ENCODE peak calls at places on chromosome 10, in four cellular contexts. One of them, this sample, is unnamed. For H3K79me1, the result is how much of the 10 kb centered on the place peaks cover.

GRCh38 chr10:105063796-105064195 is 422.7 kb downstream of the SORCS3 start:
- DNase-seq in mesendoderm: peak
- DNase-seq in IMR-90: no peak
- DNase-seq in H1: peak
- DNase-seq in this sample: peak

GRCh38 chr10:6120691-6121090 is 31.9 kb downstream of the RBM17 start:
- DNase-seq in mesendoderm: no peak
- DNase-seq in IMR-90: no peak
- DNase-seq in H1: no peak
- DNase-seq in this sample: no peak

GRCh38 chr10:130362308-130362761 is 226.1 kb downstream of the GLRX3 start:
- DNase-seq in mesendoderm: no peak
- DNase-seq in IMR-90: no peak
- DNase-seq in H1: no peak
- DNase-seq in this sample: no peak

GRCh38 chr10:17665742-17666141 is 21.8 kb downstream of the STAM start:
- DNase-seq in mesendoderm: peak
- DNase-seq in IMR-90: peak
- DNase-seq in H1: no peak
- DNase-seq in this sample: no peak

GRCh38 chr10:60878224-60878623 is 65.8 kb downstream of the RHOBTB1 start:
- DNase-seq in mesendoderm: no peak
- DNase-seq in IMR-90: no peak
- DNase-seq in H1: no peak
- DNase-seq in this sample: no peak

GRCh38 chr10:14200645-14201534 is 129.8 kb downstream of the FRMD4A start:
- DNase-seq in mesendoderm: peak
- DNase-seq in IMR-90: peak
- DNase-seq in H1: no peak
- DNase-seq in this sample: peak

GRCh38 chr10:69123306-69123746 is 652 bp upstream of the VPS26A start:
- DNase-seq in mesendoderm: no peak
- DNase-seq in IMR-90: peak
- DNase-seq in H1: no peak
- DNase-seq in this sample: no peak

GRCh38 chr10:33211123-33211878 is 123.2 kb downstream of the NRP1 start:
- DNase-seq in mesendoderm: peak
- DNase-seq in IMR-90: peak
- DNase-seq in H1: no peak
- DNase-seq in this sample: no peak

GRCh38 chr10:126437661-126438406 is 49.6 kb upstream of the ADAM12 start:
- DNase-seq in mesendoderm: no peak
- DNase-seq in IMR-90: no peak
- DNase-seq in H1: no peak
- DNase-seq in this sample: no peak

GRCh38 chr10:132865851-132866600 is 76.3 kb downstream of the CFAP46 start:
- DNase-seq in mesendoderm: no peak
- DNase-seq in IMR-90: no peak
- DNase-seq in H1: no peak
- DNase-seq in this sample: peak

GRCh38 chr10:124033887-124034218 is 59.5 kb downstream of the CHST15 start:
- DNase-seq in mesendoderm: no peak
- DNase-seq in IMR-90: no peak
- DNase-seq in H1: no peak
- DNase-seq in this sample: no peak

GRCh38 chr10:7475046-7475860 is 64.4 kb upstream of the SFMBT2 start:
- DNase-seq in mesendoderm: peak
- DNase-seq in IMR-90: no peak
- DNase-seq in H1: no peak
- DNase-seq in this sample: peak

DNA sequence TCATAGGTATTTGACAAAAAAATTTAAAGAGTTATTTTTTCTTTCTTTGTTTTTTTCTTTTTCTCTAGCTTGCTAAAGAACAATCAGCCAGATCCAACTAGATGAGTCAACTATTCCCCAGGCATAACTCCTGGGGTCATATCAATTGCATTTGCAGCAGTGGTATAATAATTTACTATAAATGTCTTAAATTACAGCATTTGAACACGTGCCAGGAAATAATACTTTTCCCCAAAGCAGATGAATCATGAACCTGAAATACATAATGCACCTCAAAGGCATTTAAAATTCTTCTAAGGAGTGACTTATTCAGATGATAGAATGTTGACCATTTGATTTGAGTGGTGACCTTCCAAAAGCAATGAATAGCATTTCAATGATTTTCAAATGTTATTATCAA is 190.1 kb downstream of the LRRTM3 start:
- DNase-seq in mesendoderm: no peak
- DNase-seq in IMR-90: no peak
- DNase-seq in H1: no peak
- DNase-seq in this sample: no peak
- H3K56ac ChIP-seq in mesendoderm: no peak
- H3K56ac ChIP-seq in IMR-90: no peak
- H3K56ac ChIP-seq in H1: no peak
- H3K56ac ChIP-seq in this sample: no peak

GRCh38 chr10:102123223-102123622 is 3.1 kb upstream of the LDB1 start:
- DNase-seq in mesendoderm: no peak
- DNase-seq in IMR-90: no peak
- DNase-seq in H1: no peak
- DNase-seq in this sample: no peak
- H3K79me1 ChIP-seq in mesendoderm: under half
- H3K79me1 ChIP-seq in IMR-90: under half
- H3K79me1 ChIP-seq in H1: under half
- H3K79me1 ChIP-seq in this sample: under half

DNA sequence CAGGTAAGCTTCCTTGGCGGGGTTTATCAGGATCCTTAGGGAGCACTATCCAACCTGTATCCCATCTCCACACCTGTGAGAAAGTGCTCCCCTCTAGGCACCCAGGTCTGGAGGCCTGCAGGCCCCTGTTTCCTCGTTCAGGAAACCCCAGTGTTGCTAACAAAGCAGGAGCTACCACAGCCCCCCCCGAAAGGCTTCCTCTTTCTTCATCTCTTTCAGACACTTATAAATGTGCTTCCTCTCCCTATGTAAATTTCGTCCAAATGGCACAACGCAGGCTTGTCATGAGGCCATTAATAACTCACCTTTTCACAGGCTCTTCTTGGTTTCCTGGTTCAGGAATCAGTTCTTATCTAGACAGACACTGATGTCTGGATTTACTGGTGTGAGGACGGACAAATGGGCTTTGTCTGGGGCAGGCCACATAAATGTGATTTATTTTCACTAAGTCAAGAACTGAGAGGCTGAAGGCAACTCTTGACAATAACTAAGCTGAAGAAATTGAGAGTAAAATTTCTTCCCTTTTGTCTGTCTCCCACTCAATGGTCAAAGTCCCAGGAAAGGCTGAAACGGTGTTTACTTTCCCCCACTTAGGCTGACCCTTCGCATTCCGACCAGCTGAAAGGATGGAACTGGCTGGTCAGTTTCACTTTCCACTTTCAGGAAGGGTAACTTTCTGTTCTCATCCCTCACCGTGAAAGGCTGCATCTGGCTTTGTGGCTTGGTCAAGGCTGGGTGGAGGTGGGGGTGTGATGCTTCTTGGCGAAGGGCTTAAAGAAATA is 46.8 kb downstream of the PIK3AP1 start:
- DNase-seq in mesendoderm: no peak
- DNase-seq in IMR-90: peak
- DNase-seq in H1: no peak
- DNase-seq in this sample: no peak
- H2BK5ac ChIP-seq in mesendoderm: no peak
- H2BK5ac ChIP-seq in IMR-90: peak
- H2BK5ac ChIP-seq in H1: no peak
- H2BK5ac ChIP-seq in this sample: no peak

DNA sequence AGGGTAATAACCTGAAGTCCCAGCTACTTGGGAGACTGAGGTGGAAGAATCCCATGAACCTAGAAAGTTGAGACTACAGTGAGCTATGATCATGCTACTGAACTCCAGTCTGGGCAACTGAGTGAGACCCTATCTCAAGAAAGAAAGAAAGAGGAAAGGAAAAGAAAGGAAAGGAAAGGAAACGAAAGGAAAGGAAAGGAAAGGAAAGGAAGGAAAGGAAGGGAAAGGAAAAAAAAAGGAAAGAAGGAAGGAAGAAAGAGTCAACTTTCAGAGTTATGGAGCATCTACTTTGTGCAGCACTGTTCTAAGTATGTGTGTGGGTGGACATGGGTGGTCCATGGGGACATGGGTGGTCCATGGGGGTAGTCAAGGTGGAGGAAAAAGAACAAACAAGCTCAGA is 24.1 kb upstream of the R3HCC1L start:
- DNase-seq in mesendoderm: no peak
- DNase-seq in IMR-90: no peak
- DNase-seq in H1: no peak
- DNase-seq in this sample: no peak
- H3K56ac ChIP-seq in mesendoderm: no peak
- H3K56ac ChIP-seq in IMR-90: no peak
- H3K56ac ChIP-seq in H1: no peak
- H3K56ac ChIP-seq in this sample: no peak